ENCODE peak calls at places on chromosomes 4 and X, in five cellular contexts. U, H, V, C and I are unnamed samples.
A peak's percentile ranks its signal among the peaks of the same experiment; 100 is the strongest.

GRCh38 chr4:54390670-54391069 is 161.6 kb downstream of the PDGFRA start:
- DNase-seq in C (no peak), U (no peak), H (no peak), V (no peak), I (no peak)

GRCh38 chrX:99001286-99001685 is 1408.8 kb downstream of the PCDH19 start:
- DNase-seq in U (no peak), V (no peak), H (no peak), C (no peak), I (no peak)

GRCh38 chr4:137226221-137226620 is 306.1 kb downstream of the PCDH18 start:
- DNase-seq in H (no peak), U (no peak), C (no peak), V (no peak), I (no peak)

GRCh38 chrX:112512509-112512908 is 167.2 kb downstream of the LHFPL1 start:
- DNase-seq in C (no peak), H (no peak), U (no peak), V (no peak), I (no peak)

GRCh38 chrX:40920351-40920750 is 164.9 kb upstream of the USP9X start:
- DNase-seq in V (no peak), U (no peak), H (no peak), C (no peak), I (no peak)

GRCh38 chrX:13009256-13009655 is 34.3 kb downstream of the TMSB4X start:
- DNase-seq in V (no peak), U (no peak), C (no peak), H (no peak), I (no peak)

GRCh38 chrX:70494441-70494840 is 49.8 kb downstream of the DLG3 start:
- DNase-seq in U (no peak), H (no peak), C (no peak), V (no peak), I (no peak)

GRCh38 chrX:153459976-153460375 is 10.4 kb downstream of the HAUS7 start:
- DNase-seq in U (no peak), V (no peak), H (no peak), C (no peak), I (no peak)

GRCh38 chrX:136336623-136337022 is 35.9 kb downstream of the ADGRG4 start:
- DNase-seq in H (no peak), C (no peak), V (no peak), U (no peak), I (no peak)

GRCh38 chr4:170672571-170672970 is 582.8 kb upstream of the AADAT start:
- DNase-seq in C (no peak), U (no peak), V (peak; percentile 20), H (no peak), I (no peak)

GRCh38 chr4:185805979-185806378 is 6.0 kb downstream of the SORBS2 start:
- DNase-seq in U (no peak), H (no peak), C (no peak), V (no peak), I (no peak)

GRCh38 chr4:138241281-138242075 is 671 bp downstream of the SLC7A11 start:
- DNase-seq in C (peak; percentile 35), V (peak; percentile 8), H (peak; percentile 42), U (no peak), I (no peak)

GRCh38 chrX:42821803-42822443 is 44.0 kb upstream of the PPP1R2C start:
- DNase-seq in H (no peak), V (no peak), U (no peak), C (no peak), I (no peak)

GRCh38 chrX:78658851-78659744 is at the start of gene RTL3:
- DNase-seq in U (no peak), H (no peak), V (no peak), C (no peak), I (no peak)

GRCh38 chrX:39205467-39205866 is 404.2 kb downstream of the MID1IP1 start:
- DNase-seq in V (no peak), U (no peak), H (no peak), C (no peak), I (no peak)

GRCh38 chrX:154761977-154762528 is 611 bp upstream of the DKC1 start:
- DNase-seq in H (no peak), C (peak; percentile 31), V (no peak), U (no peak), I (no peak)

GRCh38 chr4:173528378-173529321 is 1.4 kb downstream of the HAND2 start:
- DNase-seq in V (no peak), C (no peak), U (no peak), H (no peak), I (no peak)

GRCh38 chrX:16869393-16870094 is 618 bp downstream of the RBBP7 start:
- DNase-seq in V (peak; percentile 5), C (peak; percentile 23), U (peak; percentile 20), H (peak; percentile 89), I (no peak)

GRCh38 chr4:165293927-165294649 is 33.4 kb upstream of the MSMO1 start:
- DNase-seq in C (no peak), U (no peak), H (no peak), V (no peak), I (no peak)

GRCh38 chr4:7279902-7280301 is 87.6 kb downstream of the SORCS2 start:
- DNase-seq in U (no peak), H (no peak), V (peak; percentile 49), C (no peak), I (no peak)

GRCh38 chr4:85478576-85478975 is 3.6 kb downstream of the ARHGAP24 start:
- DNase-seq in H (no peak), V (no peak), C (no peak), U (no peak), I (no peak)

GRCh38 chr4:85777908-85778808 is 303.2 kb downstream of the ARHGAP24 start:
- DNase-seq in U (no peak), V (no peak), H (no peak), C (no peak), I (no peak)

GRCh38 chr4:96170198-96170597 is 330.3 kb downstream of the PDHA2 start:
- DNase-seq in H (no peak), V (no peak), U (no peak), C (no peak), I (no peak)

GRCh38 chr4:174398728-174399127 is 115.0 kb downstream of the CEP44 start:
- DNase-seq in V (peak; percentile 52), U (no peak), C (no peak), H (no peak), I (no peak)

GRCh38 chr4:5524900-5525299 is 183.5 kb downstream of the EVC2 start:
- DNase-seq in C (no peak), V (no peak), H (no peak), U (no peak), I (peak; percentile 31)

GRCh38 chr4:48841045-48841827 is 10.3 kb downstream of the OCIAD1 start:
- DNase-seq in C (no peak), H (no peak), U (no peak), V (no peak), I (no peak)

GRCh38 chr4:147753047-147753446 is 21.2 kb downstream of the ARHGAP10 start:
- DNase-seq in H (no peak), C (no peak), U (no peak), V (no peak), I (no peak)

GRCh38 chr4:126790633-126791032 is 842.1 kb upstream of the INTU start:
- DNase-seq in H (no peak), C (no peak), V (no peak), U (no peak), I (no peak)

GRCh38 chrX:37921758-37922157 is 74.4 kb upstream of the DYNLT3 start:
- DNase-seq in H (no peak), U (no peak), V (peak; percentile 41), C (no peak), I (peak; percentile 58)

GRCh38 chr4:26992657-26993361 is 132.2 kb downstream of the STIM2 start:
- DNase-seq in U (peak; percentile 24), C (no peak), V (no peak), H (peak; percentile 20), I (no peak)
- H3K27ac ChIP-seq in U (no peak overlapping the region), C (no peak overlapping the region), V (no peak overlapping the region), H (no peak overlapping the region), I (no peak overlapping the region)

DNA sequence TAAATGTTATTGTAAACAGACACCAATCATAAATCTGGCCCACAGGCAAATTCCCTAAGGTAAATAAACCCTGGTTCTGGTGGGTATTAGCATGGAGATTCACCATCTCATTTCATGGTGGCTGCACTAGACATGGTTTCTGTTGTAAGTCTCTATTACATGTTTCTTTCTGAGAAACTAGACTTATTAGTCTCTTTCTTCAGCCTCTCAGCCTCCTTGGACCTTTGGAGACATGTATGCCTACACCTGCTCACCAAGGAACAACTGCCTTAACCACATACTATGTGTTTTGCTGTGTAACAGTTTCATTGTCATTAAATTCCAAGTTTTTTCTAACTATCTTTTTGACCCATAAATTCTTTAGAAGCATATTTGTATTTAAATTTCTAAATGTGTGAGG is 13.1 kb downstream of the DDIT4L start:
- DNase-seq in H (no peak), V (no peak), C (no peak), U (no peak), I (no peak)
- H3K27ac ChIP-seq in H (no peak overlapping the region), V (no peak overlapping the region), C (no peak overlapping the region), U (no peak overlapping the region), I (no peak overlapping the region)

DNA sequence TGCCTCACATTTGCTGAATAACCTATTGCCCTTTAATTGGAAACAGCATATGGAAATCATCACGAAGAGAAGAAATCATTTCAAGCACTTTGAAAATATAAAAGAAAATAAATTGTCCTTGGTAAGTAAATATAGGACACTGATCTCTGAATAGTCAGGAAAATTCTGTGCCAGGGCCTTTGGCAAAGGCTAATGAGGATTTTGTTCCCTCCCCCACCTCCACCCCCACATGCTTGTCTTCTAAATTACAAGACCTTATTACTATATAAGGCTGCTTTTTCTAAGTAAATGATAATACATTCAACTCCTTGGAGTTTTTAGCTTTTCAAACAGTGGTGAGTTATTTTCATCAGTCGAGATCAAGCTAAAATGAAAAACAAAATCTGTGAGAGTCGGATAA is 15.8 kb downstream of the SYNPO2 start:
- DNase-seq in U (no peak), V (no peak), H (no peak), C (no peak), I (no peak)
- H3K27ac ChIP-seq in U (peak overlapping the region; percentile 90), V (no peak overlapping the region), H (no peak overlapping the region), C (no peak overlapping the region), I (no peak overlapping the region)

GRCh38 chrX:149628768-149629167 is 2.8 kb downstream of the TMEM185A start:
- DNase-seq in C (no peak), H (no peak), V (no peak), U (no peak), I (no peak)

GRCh38 chrX:149628280-149628679 is 3.3 kb downstream of the TMEM185A start:
- DNase-seq in H (no peak), U (no peak), C (no peak), V (peak; percentile 61), I (peak; percentile 77)

GRCh38 chrX:149631293-149632165 is at the start of gene TMEM185A:
- DNase-seq in V (peak; percentile 16), C (peak; percentile 80), U (peak; percentile 34), H (peak; percentile 81), I (no peak)

GRCh38 chrX:149629730-149630387 is 1.7 kb downstream of the TMEM185A start:
- DNase-seq in C (no peak), U (no peak), V (no peak), H (no peak), I (no peak)

DNA sequence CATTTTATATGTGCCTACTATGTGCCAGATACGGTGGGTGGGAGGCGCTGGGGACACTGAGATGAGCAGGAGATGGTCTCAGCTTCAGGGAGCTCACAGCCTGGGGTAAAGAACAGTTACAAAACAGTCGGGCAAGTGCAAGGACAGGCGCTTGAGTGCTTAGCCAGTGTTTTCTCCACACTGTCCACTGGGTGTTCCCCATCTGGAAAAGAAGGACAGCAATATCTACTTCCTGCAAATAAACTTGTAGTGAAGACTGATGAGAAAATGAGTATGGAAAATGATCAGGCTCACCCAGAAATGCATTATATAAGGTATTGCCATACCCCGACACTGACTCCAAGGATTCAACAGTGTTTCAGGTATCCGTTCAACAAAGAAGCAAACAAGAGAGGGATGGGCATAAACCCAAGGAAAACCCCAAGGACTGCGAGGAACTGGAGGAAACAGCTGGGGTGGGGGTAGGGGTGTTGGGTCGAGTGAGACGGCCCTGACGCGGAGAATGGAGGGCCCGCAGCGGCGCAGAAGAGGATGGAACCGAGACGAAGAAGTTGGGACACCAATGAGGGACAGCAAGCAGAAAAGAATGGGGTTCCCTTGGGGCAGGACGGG is 805 bp downstream of the TMEM185A start:
- DNase-seq in U (no peak), H (peak; percentile 35), V (peak; percentile 5), C (no peak), I (no peak)
- H3K27ac ChIP-seq in U (peak overlapping the region; percentile 72), H (peak overlapping the region; percentile 78), V (peak overlapping the region; percentile 65), C (peak overlapping the region; percentile 57), I (peak overlapping the region; percentile 41)